ENCODE peak calls at places on chromosomes 11 and 22, in six cellular contexts. W is brain pericyte, X is PC-3, D is EH, H is T-cell, O is SW 1271. M is an unnamed sample.

GRCh38 chr11:34056672-34057071 is 5.1 kb downstream of the CAPRIN1 start:
- DNase-seq in W (no peak), X (no peak), D (no peak), H (no peak), O (no peak), M (no peak)

GRCh38 chr11:44927174-44927661 is 23.5 kb downstream of the TP53I11 start:
- DNase-seq in W (no peak), X (peak), D (peak), H (no peak), O (no peak), M (peak)

GRCh38 chr11:92180664-92181251 is 43.9 kb upstream of the FAT3 start:
- DNase-seq in W (no peak), X (peak), D (peak), H (no peak), O (no peak), M (peak)

GRCh38 chr22:45483918-45484499 is 18.7 kb upstream of the FBLN1 start:
- DNase-seq in W (no peak), X (no peak), D (no peak), H (no peak), O (no peak), M (no peak)

GRCh38 chr11:121521145-121522042 is 68.6 kb upstream of the SORL1-AS1 start:
- DNase-seq in W (no peak), X (peak), D (no peak), H (no peak), O (no peak), M (no peak)

GRCh38 chr11:129021295-129021694 is 78.6 kb upstream of the TP53AIP1 start:
- DNase-seq in W (no peak), X (peak), D (no peak), H (no peak), O (no peak), M (peak)

GRCh38 chr11:121236115-121237001 is 56.2 kb upstream of the SC5D start:
- DNase-seq in W (no peak), X (no peak), D (peak), H (no peak), O (no peak), M (no peak)

GRCh38 chr22:23825246-23825905 is 13.4 kb downstream of the DERL3 start:
- DNase-seq in W (no peak), X (no peak), D (no peak), H (no peak), O (no peak), M (no peak)

GRCh38 chr11:26950260-26950719 is 43.6 kb upstream of the FIBIN start:
- DNase-seq in W (no peak), X (no peak), D (peak), H (no peak), O (no peak), M (peak)

GRCh38 chr11:35717043-35717442 is 54.5 kb downstream of the TRIM44 start:
- DNase-seq in W (no peak), X (peak), D (no peak), H (no peak), O (no peak), M (no peak)

GRCh38 chr11:64094463-64095223 is 58.9 kb downstream of the FLRT1 start:
- DNase-seq in W (peak), X (peak), D (peak), H (no peak), O (no peak), M (peak)

GRCh38 chr22:45897736-45898135 is 79.2 kb downstream of the WNT7B start:
- DNase-seq in W (no peak), X (no peak), D (no peak), H (no peak), O (no peak), M (no peak)

GRCh38 chr11:66008468-66009101 is 3.2 kb upstream of the CST6 start:
- DNase-seq in W (no peak), X (peak), D (no peak), H (no peak), O (no peak), M (no peak)

GRCh38 chr11:130314749-130315285 is at the start of gene ZBTB44:
- DNase-seq in W (peak), X (peak), D (peak), H (peak), O (peak), M (peak)

M was measured in fibroblast of villous mesenchyme.